ENCODE peak calls at places on chromosomes 5 and 9, in five cellular contexts. One of them, this sample, is unnamed.

GRCh38 chr9:121498150-121498486 is 1.5 kb downstream of the GGTA1 start:
- DNase-seq in iris pigment epithelial cell: peak
- DNase-seq in Panc1: peak
- DNase-seq in heart right ventricle: no peak
- DNase-seq in B cell: peak
- DNase-seq in this sample: peak

GRCh38 chr9:109182940-109183798 is 16.1 kb upstream of the FRRS1L start:
- DNase-seq in iris pigment epithelial cell: peak
- DNase-seq in Panc1: no peak
- DNase-seq in heart right ventricle: no peak
- DNase-seq in B cell: no peak
- DNase-seq in this sample: peak

GRCh38 chr5:43702815-43703214 is 99.8 kb downstream of the NNT start:
- DNase-seq in iris pigment epithelial cell: peak
- DNase-seq in Panc1: no peak
- DNase-seq in heart right ventricle: no peak
- DNase-seq in B cell: no peak
- DNase-seq in this sample: peak

GRCh38 chr5:1351156-1351555 is 6.3 kb upstream of the CLPTM1L start:
- DNase-seq in iris pigment epithelial cell: no peak
- DNase-seq in Panc1: no peak
- DNase-seq in heart right ventricle: no peak
- DNase-seq in B cell: no peak
- DNase-seq in this sample: no peak

GRCh38 chr9:118148990-118149389 is 444.8 kb downstream of the TLR4 start:
- DNase-seq in iris pigment epithelial cell: no peak
- DNase-seq in Panc1: no peak
- DNase-seq in heart right ventricle: no peak
- DNase-seq in B cell: no peak
- DNase-seq in this sample: no peak

GRCh38 chr9:88781500-88782391 is 209.5 kb upstream of the S1PR3 start:
- DNase-seq in iris pigment epithelial cell: peak
- DNase-seq in Panc1: no peak
- DNase-seq in heart right ventricle: peak
- DNase-seq in B cell: no peak
- DNase-seq in this sample: peak

GRCh38 chr9:83538172-83538889 is at the start of gene FRMD3:
- DNase-seq in iris pigment epithelial cell: peak
- DNase-seq in Panc1: no peak
- DNase-seq in heart right ventricle: peak
- DNase-seq in B cell: no peak
- DNase-seq in this sample: peak

GRCh38 chr5:36820900-36821299 is 55.7 kb upstream of the NIPBL start:
- DNase-seq in iris pigment epithelial cell: no peak
- DNase-seq in Panc1: no peak
- DNase-seq in heart right ventricle: no peak
- DNase-seq in B cell: no peak
- DNase-seq in this sample: no peak

GRCh38 chr9:93978498-93978897 is 23.3 kb upstream of the BARX1 start:
- DNase-seq in iris pigment epithelial cell: no peak
- DNase-seq in Panc1: no peak
- DNase-seq in heart right ventricle: no peak
- DNase-seq in B cell: no peak
- DNase-seq in this sample: no peak

GRCh38 chr9:78130004-78130403 is 98.4 kb upstream of the GNAQ start:
- DNase-seq in iris pigment epithelial cell: peak
- DNase-seq in Panc1: no peak
- DNase-seq in heart right ventricle: no peak
- DNase-seq in B cell: no peak
- DNase-seq in this sample: peak